ENCODE peak calls at places on chromosome 6, in nine cellular contexts. R is GM13977, D is colonic mucosa, N is LoVo, I is left cardiac atrium, O is endothelial cell, P is GM03348, J is Peyer's patch, H is amniotic epithelial cell. K is an unnamed sample.
A peak's percentile ranks its signal among the peaks of the same experiment; 100 is the strongest.

GRCh38 chr6:7545509-7546369 is 4.3 kb downstream of the DSP start:
- DNase-seq in P (no peak), D (peak; percentile 39), R (no peak), I (no peak), H (peak; percentile 68), N (no peak), J (no peak), O (no peak), K (no peak)

GRCh38 chr6:136036601-136037000 is 185.1 kb downstream of the PDE7B start:
- DNase-seq in R (no peak), I (no peak), J (no peak), N (no peak), H (peak; percentile 37), P (no peak), D (no peak), O (no peak), K (no peak)

GRCh38 chr6:36615018-36615761 is 21.0 kb downstream of the SRSF3 start:
- DNase-seq in J (peak; percentile 65), D (peak; percentile 40), O (peak; percentile 50), N (no peak), I (peak; percentile 60), H (peak; percentile 67), R (peak; percentile 56), P (peak; percentile 74), K (peak; percentile 37)

GRCh38 chr6:169789944-169790927 is 38.8 kb downstream of the ERMARD start:
- DNase-seq in J (peak; percentile 88), P (peak; percentile 95), D (peak; percentile 83), N (peak; percentile 79), H (peak; percentile 61), R (peak; percentile 85), O (peak; percentile 86), I (peak; percentile 79), K (peak; percentile 67)

GRCh38 chr6:28789553-28790083 is 134.2 kb downstream of the TRIM27 start:
- DNase-seq in R (no peak), H (peak; percentile 54), J (no peak), N (peak; percentile 72), I (no peak), D (peak; percentile 24), P (peak; percentile 31), O (no peak), K (no peak)

GRCh38 chr6:54214286-54214685 is 94.0 kb upstream of the TINAG start:
- DNase-seq in R (no peak), I (no peak), P (no peak), J (no peak), O (no peak), N (no peak), H (no peak), D (no peak), K (no peak)

GRCh38 chr6:5762561-5762968 is 244.2 kb downstream of the NRN1 start:
- DNase-seq in P (no peak), I (no peak), H (no peak), R (no peak), D (no peak), J (no peak), O (no peak), N (no peak), K (no peak)

GRCh38 chr6:14037402-14038277 is 79.9 kb upstream of the CD83 start:
- DNase-seq in P (peak; percentile 78), O (no peak), H (peak; percentile 59), D (no peak), R (no peak), N (no peak), I (no peak), J (no peak), K (no peak)

GRCh38 chr6:138528137-138528536 is 28.8 kb upstream of the NHSL1 start:
- DNase-seq in J (no peak), P (no peak), H (no peak), I (no peak), R (no peak), D (no peak), O (no peak), N (no peak), K (no peak)

GRCh38 chr6:26594730-26595632 is 1.8 kb upstream of the ABT1 start:
- DNase-seq in D (no peak), P (no peak), R (no peak), O (no peak), J (no peak), H (peak; percentile 69), I (no peak), N (peak; percentile 11), K (no peak)

GRCh38 chr6:161211380-161212035 is 62.4 kb downstream of the AGPAT4 start:
- DNase-seq in J (no peak), P (no peak), N (no peak), R (no peak), D (no peak), H (no peak), O (no peak), I (no peak), K (no peak)

GRCh38 chr6:109456283-109456583 is 661 bp upstream of the MICAL1 start:
- DNase-seq in D (peak; percentile 55), N (no peak), I (peak; percentile 51), H (no peak), P (no peak), O (no peak), R (no peak), J (peak; percentile 78), K (no peak)

GRCh38 chr6:147958683-147959082 is 384.0 kb upstream of the SASH1 start:
- DNase-seq in I (no peak), N (no peak), O (no peak), D (no peak), H (no peak), R (no peak), P (no peak), J (no peak), K (no peak)

K was measured in left colon.